ENCODE peak calls at places on chromosomes 4 and X, in seven cellular contexts. T, L, N, I, P, G and Q are unnamed samples. For H3K4me1, the result is how much of the 10 kb centered on the place peaks cover.

GRCh38 chr4:89382439-89382838 is 74.8 kb upstream of the GPRIN3 start:
- DNase-seq in I (no peak), P (no peak), G (no peak), L (no peak), T (no peak), N (no peak), Q (no peak)

GRCh38 chr4:82372874-82373815 is 646 bp downstream of the HNRNPD start:
- DNase-seq in L (peak), I (peak), G (peak), T (peak), P (peak), N (peak), Q (peak)

GRCh38 chr4:139453041-139453370 is 915 bp upstream of the RAB33B start:
- DNase-seq in I (no peak), L (no peak), G (no peak), P (no peak), T (no peak), N (peak), Q (no peak)

GRCh38 chrX:12390301-12390700 is 252.0 kb downstream of the FRMPD4 start:
- DNase-seq in L (no peak), G (peak), N (no peak), I (no peak), T (no peak), P (no peak), Q (no peak)

GRCh38 chrX:4150259-4150658 is 436.8 kb upstream of the PRKX start:
- DNase-seq in I (no peak), P (no peak), N (no peak), T (no peak), G (no peak), L (no peak), Q (no peak)

GRCh38 chrX:41561045-41561444 is 113.9 kb downstream of the NYX start:
- DNase-seq in P (peak), I (no peak), N (no peak), L (no peak), T (no peak), G (peak), Q (peak)

GRCh38 chr4:75940692-75941253 is at the start of gene NAAA:
- DNase-seq in T (peak), I (peak), G (peak), P (peak), L (peak), N (peak), Q (peak)

GRCh38 chr4:57676394-57676793 is 566.2 kb upstream of the IGFBP7 start:
- DNase-seq in P (no peak), L (no peak), T (no peak), G (no peak), I (no peak), N (no peak), Q (no peak)

GRCh38 chr4:114807759-114808404 is 209.3 kb downstream of the UGT8 start:
- DNase-seq in T (peak), P (no peak), G (peak), L (peak), N (no peak), I (no peak), Q (peak)

GRCh38 chr4:128757712-128758111 is 51.8 kb upstream of the JADE1 start:
- DNase-seq in G (peak), N (peak), L (no peak), P (peak), I (peak), T (peak), Q (no peak)

GRCh38 chr4:26141916-26142638 is 178.7 kb upstream of the RBPJ start:
- DNase-seq in L (no peak), I (peak), N (peak), T (no peak), G (peak), P (peak), Q (no peak)

GRCh38 chr4:73019462-73020047 is 50.0 kb downstream of the COX18 start:
- DNase-seq in P (peak), T (no peak), I (no peak), N (peak), G (peak), L (peak), Q (peak)

GRCh38 chrX:44874481-44875184 is 1.6 kb downstream of the KDM6A start:
- DNase-seq in P (peak), N (peak), G (peak), I (peak), L (no peak), T (peak), Q (no peak)

GRCh38 chrX:41666251-41666650 is 22.5 kb upstream of the GPR34 start:
- DNase-seq in N (no peak), L (no peak), P (no peak), G (peak), T (no peak), I (no peak), Q (no peak)

GRCh38 chrX:63275127-63275526 is 76.0 kb downstream of the SPIN4 start:
- DNase-seq in T (peak), P (peak), I (no peak), L (no peak), N (no peak), G (no peak), Q (peak)

GRCh38 chr4:63619771-63620170 is 789.5 kb downstream of the TECRL start:
- DNase-seq in L (no peak), I (no peak), N (no peak), P (no peak), G (no peak), T (no peak), Q (no peak)

GRCh38 chr4:185019451-185020292 is 1.4 kb downstream of the HELT start:
- DNase-seq in L (no peak), G (no peak), P (no peak), T (peak), N (no peak), I (no peak), Q (no peak)

GRCh38 chrX:132940727-132941162 is 17.7 kb downstream of the HS6ST2 start:
- DNase-seq in N (no peak), T (no peak), L (no peak), I (no peak), P (no peak), G (no peak), Q (no peak)

GRCh38 chr4:16591867-16592266 is 306.6 kb downstream of the LDB2 start:
- DNase-seq in G (peak), N (no peak), P (peak), L (peak), I (peak), T (no peak), Q (no peak)

GRCh38 chr4:71132486-71132885 is 139.0 kb downstream of the DCK start:
- DNase-seq in G (peak), I (no peak), L (no peak), P (no peak), T (no peak), N (no peak), Q (no peak)

GRCh38 chrX:118286066-118286758 is 59.7 kb upstream of the WDR44 start:
- DNase-seq in I (no peak), L (no peak), N (no peak), G (no peak), P (no peak), T (no peak), Q (no peak)

GRCh38 chr4:38948551-38948950 is 80.9 kb downstream of the FAM114A1 start:
- DNase-seq in L (no peak), N (no peak), P (peak), G (peak), I (peak), T (no peak), Q (peak)

DNA sequence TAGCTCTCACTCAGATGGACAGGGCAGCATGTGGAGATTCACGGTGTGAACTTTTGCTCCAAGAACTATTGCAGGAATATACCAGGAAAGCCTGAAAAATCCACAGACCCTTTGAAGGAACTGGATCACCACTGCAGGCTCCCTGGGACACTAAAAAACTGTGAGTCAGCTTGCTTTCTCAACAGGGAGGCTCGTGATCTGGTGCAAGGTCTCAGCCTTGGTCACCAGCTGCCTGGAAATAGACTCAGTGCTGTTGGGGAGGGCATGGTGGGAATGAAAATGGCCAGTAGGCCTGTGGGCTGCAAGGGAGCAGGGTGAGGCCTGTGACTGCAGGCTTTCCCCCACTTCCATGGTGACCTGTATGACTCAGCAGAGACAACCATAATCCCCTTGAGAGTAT is 426.4 kb upstream of the RPS6KA3 start:
- DNase-seq in P (no peak), G (peak), N (no peak), I (no peak), T (no peak), L (no peak), Q (no peak)
- H3K4me1 ChIP-seq in P (under half), G (under half), N (under half), I (under half), T (under half), L (under half), Q (under half)

GRCh38 chr4:125847518-125847917 is 532.8 kb downstream of the FAT4 start:
- DNase-seq in N (no peak), T (no peak), P (no peak), I (no peak), G (no peak), L (no peak), Q (no peak)

DNA sequence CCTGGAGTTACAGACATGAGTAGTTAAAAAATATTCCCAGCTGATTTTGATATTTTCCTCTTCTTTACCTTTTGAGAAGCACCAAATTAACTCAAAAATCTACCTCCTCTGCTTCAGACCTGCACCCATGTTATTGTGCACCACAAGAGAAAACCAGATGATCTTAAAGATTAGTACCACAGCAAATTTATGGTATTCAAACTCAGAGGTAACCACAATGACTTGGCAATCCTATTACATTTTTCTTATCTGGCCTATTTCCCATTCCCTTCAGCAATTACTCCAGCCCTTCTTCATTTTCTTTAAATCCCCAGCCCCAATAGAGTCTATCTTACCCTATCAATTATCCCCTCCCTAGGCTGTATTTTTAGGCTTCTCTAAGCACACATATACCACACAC is 535.1 kb downstream of the FAT4 start:
- DNase-seq in G (peak), L (no peak), T (no peak), I (no peak), N (no peak), P (no peak), Q (no peak)
- H3K4me3 ChIP-seq in G (no peak), L (no peak), T (no peak), I (no peak), N (no peak), P (no peak), Q (no peak)

DNA sequence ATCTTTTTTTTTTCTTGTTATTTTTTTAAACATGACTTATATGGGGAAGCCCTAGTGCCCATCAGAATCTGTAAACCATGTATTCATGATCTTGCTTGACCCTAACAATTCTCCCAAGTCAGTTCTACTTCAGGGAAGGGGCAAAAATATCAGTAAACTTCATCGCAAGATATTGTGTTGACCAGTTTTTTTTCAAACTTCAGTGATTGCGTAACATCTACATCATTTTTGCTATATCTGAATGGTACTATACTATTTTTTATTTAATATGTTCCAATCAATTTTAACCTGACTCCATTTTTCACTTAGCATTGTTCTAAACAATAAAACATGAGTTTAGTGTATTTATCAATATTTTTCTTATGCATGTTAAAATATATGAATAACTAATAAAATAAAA is 221.2 kb downstream of the NKX6-1 start:
- DNase-seq in G (no peak), P (no peak), I (no peak), L (no peak), T (no peak), N (no peak), Q (no peak)
- H3K4me1 ChIP-seq in G (under half), P (under half), I (under half), L (under half), T (under half), N (under half), Q (under half)

GRCh38 chrX:123493857-123494256 is 239.0 kb downstream of the THOC2 start:
- DNase-seq in G (no peak), T (no peak), L (no peak), N (no peak), I (no peak), P (no peak), Q (no peak)
- H3K4me3 ChIP-seq in G (no peak), T (no peak), L (no peak), N (no peak), I (no peak), P (no peak), Q (no peak)

GRCh38 chrX:129782706-129783105 is 3.0 kb downstream of the SASH3 start:
- DNase-seq in N (no peak), T (no peak), L (no peak), G (no peak), P (no peak), I (no peak), Q (no peak)
- H3K4me1 ChIP-seq in N (under half), T (under half), L (under half), G (under half), P (under half), I (under half), Q (under half)

GRCh38 chr4:6663596-6664393 is 23.3 kb downstream of the MRFAP1 start:
- DNase-seq in G (no peak), I (no peak), T (no peak), L (no peak), P (no peak), N (no peak), Q (no peak)
- H3K4me3 ChIP-seq in G (no peak), I (peak), T (no peak), L (no peak), P (peak), N (peak), Q (no peak)

GRCh38 chr4:99946346-99947189 is at the start of gene DNAJB14:
- DNase-seq in P (peak), L (peak), N (peak), I (peak), T (peak), G (peak), Q (peak)

GRCh38 chr4:99947190-99947578 is 766 bp upstream of the DNAJB14 start:
- DNase-seq in L (no peak), I (no peak), G (no peak), N (no peak), T (no peak), P (no peak), Q (no peak)

GRCh38 chr4:99945718-99946345 is 586 bp downstream of the DNAJB14 start:
- DNase-seq in L (peak), G (peak), I (no peak), N (no peak), T (no peak), P (peak), Q (peak)

GRCh38 chr4:99949034-99949998 is 759 bp downstream of the H2AZ1 start:
- DNase-seq in G (peak), T (peak), P (peak), I (peak), L (peak), N (peak), Q (peak)

DNA sequence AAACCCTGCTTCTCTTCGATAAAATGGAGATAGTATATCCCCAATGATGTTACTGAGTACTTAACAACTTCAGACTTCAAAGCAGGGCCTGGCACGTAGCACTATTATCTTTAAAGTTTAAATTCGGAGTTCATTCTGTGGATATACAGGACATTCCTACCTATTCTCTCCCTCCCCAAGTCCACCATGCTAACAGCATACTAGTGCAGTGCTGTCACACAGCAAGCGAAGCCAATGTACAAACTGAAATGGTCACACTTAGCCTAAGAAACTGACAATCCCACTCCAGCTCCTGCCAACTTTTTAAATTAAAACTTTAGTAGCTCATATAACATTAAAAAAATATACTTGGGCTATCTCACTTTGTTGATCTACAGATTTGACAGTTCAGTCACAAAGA is 1.2 kb upstream of the DNAJB14 start:
- DNase-seq in T (no peak), L (no peak), G (peak), N (no peak), P (no peak), I (no peak), Q (no peak)
- H3K4me1 ChIP-seq in T (under half), L (under half), G (under half), N (under half), P (half or more), I (half or more), Q (under half)

GRCh38 chr4:189049682-189050081 is 891.0 kb upstream of the FRG1 start:
- DNase-seq in N (no peak), P (no peak), T (no peak), G (no peak), I (no peak), L (no peak), Q (no peak)
- H3K4me3 ChIP-seq in N (no peak), P (no peak), T (no peak), G (no peak), I (no peak), L (no peak), Q (no peak)